ENCODE peak calls at places on chromosome 14, in six cellular contexts. U, K, P, H, Y and R are unnamed samples.

GRCh38 chr14:73796881-73797539 is 54.6 kb upstream of the PTGR2 start:
- DNase-seq in Y (no peak), K (peak; percentile 58), U (peak; percentile 51), H (no peak), P (no peak), R (no peak)

GRCh38 chr14:101125313-101125712 is 221.8 kb upstream of the RTL1 start:
- DNase-seq in K (no peak), H (no peak), P (no peak), Y (no peak), U (no peak), R (no peak)

GRCh38 chr14:74848768-74849167 is 27.2 kb downstream of the PROX2 start:
- DNase-seq in U (no peak), K (no peak), Y (no peak), P (no peak), H (no peak), R (no peak)

GRCh38 chr14:22268875-22269274 is 320.1 kb downstream of the DAD1 start:
- DNase-seq in K (peak; percentile 35), P (no peak), Y (no peak), H (no peak), U (peak; percentile 2), R (no peak)

GRCh38 chr14:94893411-94894160 is 123.7 kb upstream of the GSC start:
- DNase-seq in U (no peak), K (no peak), P (no peak), H (no peak), Y (no peak), R (no peak)

GRCh38 chr14:71591929-71592328 is 340.3 kb upstream of the RGS6 start:
- DNase-seq in P (peak; percentile 53), K (peak; percentile 76), Y (no peak), U (peak; percentile 87), H (no peak), R (peak; percentile 15)

GRCh38 chr14:105323663-105324062 is 9.1 kb downstream of the PACS2 start:
- DNase-seq in P (no peak), H (no peak), U (no peak), Y (no peak), K (no peak), R (no peak)

GRCh38 chr14:72574687-72575086 is 319.2 kb downstream of the DPF3 start:
- DNase-seq in K (no peak), U (no peak), H (no peak), Y (no peak), P (no peak), R (no peak)

GRCh38 chr14:64758025-64758521 is 53.8 kb downstream of the PLEKHG3 start:
- DNase-seq in H (no peak), U (peak; percentile 29), K (peak; percentile 83), Y (no peak), P (no peak), R (no peak)

GRCh38 chr14:38016497-38016896 is 191.2 kb upstream of the SSTR1 start:
- DNase-seq in H (no peak), U (peak; percentile 16), P (no peak), Y (no peak), K (no peak), R (no peak)

GRCh38 chr14:23141706-23142467 is 22.8 kb upstream of the CEBPE start:
- DNase-seq in P (no peak), U (no peak), Y (peak; percentile 67), H (no peak), K (peak; percentile 39), R (no peak)

GRCh38 chr14:102590667-102591099 is 1.8 kb upstream of the RCOR1 start:
- DNase-seq in P (no peak), Y (no peak), H (no peak), U (peak; percentile 73), K (peak; percentile 28), R (no peak)

GRCh38 chr14:74609721-74610120 is 2.3 kb downstream of the LTBP2 start:
- DNase-seq in H (no peak), P (no peak), Y (no peak), K (peak; percentile 56), U (peak; percentile 51), R (no peak)

GRCh38 chr14:52069617-52070431 is 965 bp upstream of the NID2 start:
- DNase-seq in U (peak; percentile 79), K (peak; percentile 83), P (no peak), H (no peak), Y (no peak), R (no peak)

GRCh38 chr14:104602315-104602932 is 2.1 kb downstream of the TMEM179 start:
- DNase-seq in Y (no peak), P (no peak), U (no peak), H (no peak), K (no peak), R (no peak)

GRCh38 chr14:100531152-100531551 is 56.1 kb downstream of the BEGAIN start:
- DNase-seq in P (no peak), H (no peak), K (no peak), Y (no peak), U (no peak), R (no peak)

GRCh38 chr14:101116065-101116464 is 212.5 kb upstream of the RTL1 start:
- DNase-seq in H (no peak), Y (no peak), U (no peak), P (no peak), K (no peak), R (no peak)

GRCh38 chr14:22432348-22432976 is 156.6 kb downstream of the DAD1 start:
- DNase-seq in H (peak; percentile 74), K (peak; percentile 97), P (no peak), U (peak; percentile 89), Y (no peak), R (peak; percentile 36)

GRCh38 chr14:24441904-24442239 is 704 bp downstream of the SDR39U1 start:
- DNase-seq in Y (no peak), P (no peak), K (no peak), U (peak; percentile 80), H (no peak), R (no peak)

GRCh38 chr14:72383869-72384268 is 451.6 kb downstream of the RGS6 start:
- DNase-seq in U (no peak), P (no peak), H (no peak), K (no peak), Y (no peak), R (no peak)

GRCh38 chr14:88904864-88905263 is 80.4 kb downstream of the TTC8 start:
- DNase-seq in K (peak; percentile 46), H (no peak), U (peak; percentile 5), P (no peak), Y (no peak), R (no peak)

GRCh38 chr14:55077691-55078151 is 26.3 kb downstream of the MAPK1IP1L start:
- DNase-seq in Y (no peak), K (no peak), P (no peak), H (no peak), U (no peak), R (no peak)

GRCh38 chr14:65286443-65286842 is 126.1 kb upstream of the FUT8 start:
- DNase-seq in Y (no peak), K (no peak), P (peak; percentile 43), U (peak; percentile 53), H (no peak), R (no peak)

GRCh38 chr14:21022686-21023085 is 2.2 kb downstream of the NDRG2 start:
- DNase-seq in U (no peak), P (no peak), K (no peak), Y (no peak), H (no peak), R (no peak)
- H3K4me3 ChIP-seq in U (no peak overlapping the region), P (no peak overlapping the region), K (no peak overlapping the region), Y (no peak overlapping the region), H (no peak overlapping the region), R (no peak overlapping the region)

DNA sequence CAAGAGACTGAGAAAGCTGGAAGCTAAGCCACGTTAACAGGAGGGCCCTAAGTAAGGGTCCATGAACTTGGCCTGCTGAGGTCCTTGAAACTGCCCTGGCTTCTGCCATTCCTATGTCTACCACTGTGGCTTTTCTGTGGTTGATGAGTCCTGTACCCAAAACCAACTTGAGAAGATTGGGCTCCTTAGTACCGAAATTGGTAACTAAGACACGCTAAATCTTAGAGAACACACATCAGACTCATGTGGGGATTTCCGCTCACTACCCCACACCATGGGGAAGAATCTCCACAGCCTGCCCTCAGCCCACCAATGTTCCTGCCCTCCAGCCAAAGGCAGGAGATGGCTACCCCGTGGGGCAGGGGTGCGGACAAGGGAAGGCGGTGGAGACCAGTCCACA is 232.9 kb downstream of the SPTSSA start:
- DNase-seq in Y (no peak), H (no peak), K (no peak), P (no peak), U (no peak), R (no peak)
- H3K4me3 ChIP-seq in Y (no peak overlapping the region), H (no peak overlapping the region), K (no peak overlapping the region), P (no peak overlapping the region), U (no peak overlapping the region), R (no peak overlapping the region)

DNA sequence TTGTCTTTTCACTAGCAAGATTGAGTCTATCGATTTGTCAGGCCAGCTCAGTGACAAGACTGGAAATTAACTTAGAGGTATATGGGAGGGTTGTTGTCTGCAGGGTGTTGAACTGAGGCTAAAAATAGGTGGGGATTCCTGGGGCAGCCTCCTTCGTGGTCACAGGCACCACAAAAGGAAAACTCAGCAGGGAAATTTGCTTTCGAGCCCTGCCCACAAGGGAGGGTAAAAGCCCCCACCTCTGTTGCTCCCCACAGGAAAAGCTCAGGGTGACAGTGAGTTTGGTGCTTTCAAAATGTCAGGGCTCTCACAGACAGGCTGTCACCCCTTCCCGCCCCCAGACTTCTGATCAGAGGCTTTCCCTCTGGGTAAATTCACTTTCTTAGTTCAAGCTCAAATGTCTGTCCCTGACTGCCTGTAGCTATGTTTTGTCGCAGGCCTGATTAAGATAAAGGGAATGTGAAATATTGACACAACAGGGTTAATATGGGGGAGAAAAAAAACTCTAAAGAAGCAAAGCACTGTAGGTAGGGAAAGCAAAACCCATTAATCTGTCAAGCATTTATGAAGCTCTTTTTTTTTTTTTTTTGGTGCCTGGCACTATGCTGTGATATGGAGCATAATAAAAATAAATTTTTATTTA is 11.7 kb upstream of the NFKBIA start:
- DNase-seq in K (no peak), P (peak; percentile 65), Y (no peak), U (no peak), H (no peak), R (no peak)
- H3K4me3 ChIP-seq in K (no peak overlapping the region), P (no peak overlapping the region), Y (no peak overlapping the region), U (no peak overlapping the region), H (no peak overlapping the region), R (no peak overlapping the region)

GRCh38 chr14:92472860-92473259 is 40.7 kb upstream of the RIN3 start:
- DNase-seq in U (no peak), P (no peak), K (no peak), Y (no peak), H (no peak), R (no peak)
- H3K4me3 ChIP-seq in U (no peak overlapping the region), P (no peak overlapping the region), K (no peak overlapping the region), Y (no peak overlapping the region), H (no peak overlapping the region), R (no peak overlapping the region)

GRCh38 chr14:96762650-96763049 is 34.5 kb upstream of the VRK1 start:
- DNase-seq in U (peak; percentile 55), H (no peak), Y (no peak), P (peak; percentile 39), K (peak; percentile 47), R (peak; percentile 24)
- H3K4me3 ChIP-seq in U (no peak overlapping the region), H (no peak overlapping the region), Y (no peak overlapping the region), P (no peak overlapping the region), K (no peak overlapping the region), R (peak overlapping the region; percentile 23)